ENCODE peak calls at places on chromosomes 5 and 9, in four cellular contexts. Y is testis, H is fibroblast of lung, A is AG09309. E is an unnamed sample.

GRCh38 chr5:135308245-135308644 is 90.8 kb downstream of the MACROH2A1 start:
- DNase-seq in Y (no peak), H (peak), A (no peak), E (peak)

GRCh38 chr5:9782806-9783560 is 152.8 kb upstream of the TAS2R1 start:
- DNase-seq in Y (no peak), H (no peak), A (peak), E (peak)

GRCh38 chr9:123954518-123954917 is 24.6 kb upstream of the DENND1A start:
- DNase-seq in Y (no peak), H (no peak), A (no peak), E (no peak)

GRCh38 chr5:139814191-139814601 is 18.6 kb downstream of the PSD2 start:
- DNase-seq in Y (no peak), H (no peak), A (no peak), E (no peak)

GRCh38 chr5:158978061-158978745 is 121.5 kb downstream of the EBF1 start:
- DNase-seq in Y (no peak), H (peak), A (no peak), E (peak)

GRCh38 chr9:121912812-121913627 is 180.1 kb downstream of the TTLL11 start:
- DNase-seq in Y (no peak), H (peak), A (no peak), E (no peak)

GRCh38 chr9:107286057-107286456 is 3.0 kb downstream of the RAD23B start:
- DNase-seq in Y (no peak), H (peak), A (no peak), E (no peak)

GRCh38 chr9:87255437-87256155 is 242.1 kb upstream of the DAPK1 start:
- DNase-seq in Y (no peak), H (peak), A (no peak), E (peak)

GRCh38 chr9:129630967-129631672 is 5.2 kb downstream of the NTMT1 start:
- DNase-seq in Y (peak), H (peak), A (no peak), E (peak)

GRCh38 chr5:53418844-53419243 is 61.6 kb upstream of the FST start:
- DNase-seq in Y (no peak), H (peak), A (peak), E (peak)

GRCh38 chr9:113986931-113987330 is 91.2 kb downstream of the AMBP start:
- DNase-seq in Y (no peak), H (no peak), A (no peak), E (no peak)

GRCh38 chr5:31007672-31008071 is 185.8 kb upstream of the CDH6 start:
- DNase-seq in Y (no peak), H (no peak), A (no peak), E (no peak)

GRCh38 chr5:140823475-140823874 is 2.1 kb downstream of the PCDHA5 start:
- DNase-seq in Y (no peak), H (no peak), A (no peak), E (no peak)

GRCh38 chr5:171308453-171309275 is at the start of gene TLX3:
- DNase-seq in Y (peak), H (no peak), A (no peak), E (peak)

GRCh38 chr9:116516456-116516855 is 170.6 kb upstream of the TRIM32 start:
- DNase-seq in Y (no peak), H (no peak), A (no peak), E (no peak)

GRCh38 chr9:19465571-19466267 is 56.9 kb downstream of the ACER2 start:
- DNase-seq in Y (no peak), H (no peak), A (no peak), E (no peak)

GRCh38 chr9:6873862-6874261 is 116.1 kb downstream of the KDM4C start:
- DNase-seq in Y (peak), H (peak), A (peak), E (peak)

DNA sequence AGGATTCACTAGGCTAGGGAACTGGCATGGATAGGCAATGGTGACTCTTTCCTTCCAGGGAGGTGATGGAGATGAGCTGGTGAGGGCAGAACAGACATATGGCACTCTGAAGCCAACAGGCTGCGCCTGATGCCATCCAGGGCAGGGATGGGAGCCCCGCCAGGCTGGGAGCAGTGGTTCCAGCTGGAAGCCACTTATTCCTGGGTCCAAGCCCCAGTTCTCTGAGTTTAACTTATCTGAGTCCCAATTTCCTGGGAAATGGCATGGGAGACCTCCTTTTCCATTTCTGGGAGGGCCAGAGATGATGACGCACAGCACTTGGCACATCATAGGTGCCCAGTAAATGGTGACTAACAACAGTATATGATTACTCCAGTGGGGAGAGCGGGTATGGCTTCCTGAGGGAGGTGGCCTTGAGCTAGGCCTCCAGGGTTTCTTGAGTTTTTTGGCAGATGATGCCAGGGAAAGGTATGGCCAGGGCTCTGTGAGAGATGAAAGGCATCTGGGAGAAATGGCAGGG is 7.2 kb downstream of the PDGFRB start:
- DNase-seq in Y (no peak), H (no peak), A (no peak), E (no peak)
- H3K4me3 ChIP-seq in Y (no peak), H (no peak), A (no peak), E (no peak)

GRCh38 chr5:163104496-163104895 is 332.9 kb upstream of the CCNG1 start:
- DNase-seq in Y (peak), H (no peak), A (no peak), E (no peak)
- TF ChIP-seq CTCF in Y (no peak), H (no peak), A (no peak), E (no peak)

GRCh38 chr9:127835930-127836586 is 18.4 kb downstream of the ENG start:
- DNase-seq in Y (no peak), H (peak), A (no peak), E (peak)
- H3K4me3 ChIP-seq in Y (no peak), H (no peak), A (no peak), E (peak)

GRCh38 chr9:132923346-132923902 is 21.0 kb downstream of the TSC1 start:
- DNase-seq in Y (no peak), H (no peak), A (no peak), E (no peak)

GRCh38 chr9:132931178-132931735 is 13.2 kb downstream of the TSC1 start:
- DNase-seq in Y (no peak), H (peak), A (no peak), E (no peak)

GRCh38 chr9:132927704-132928103 is 16.7 kb downstream of the TSC1 start:
- DNase-seq in Y (no peak), H (no peak), A (no peak), E (no peak)
- TF ChIP-seq CTCF in Y (no peak), H (no peak), A (no peak), E (no peak)

GRCh38 chr5:143119301-143119769 is 284.2 kb downstream of the NR3C1 start:
- DNase-seq in Y (no peak), H (no peak), A (peak), E (peak)
- H3K4me3 ChIP-seq in Y (no peak), H (no peak), A (no peak), E (no peak)

GRCh38 chr9:101387871-101388506 is 3.2 kb upstream of the BAAT start:
- DNase-seq in Y (peak), H (peak), A (no peak), E (no peak)
- TF ChIP-seq CTCF in Y (peak), H (peak), A (peak), E (peak)

GRCh38 chr5:149930060-149930753 is 14.4 kb downstream of the PDE6A start:
- DNase-seq in Y (peak), H (no peak), A (no peak), E (peak)
- H3K4me3 ChIP-seq in Y (no peak), H (peak), A (no peak), E (peak)